ENCODE peak calls at places on chromosomes 7 and 10, in nine cellular contexts. Z, I, F, H, Q, Y, K, W and J are unnamed samples.

GRCh38 chr7:2821161-2821841 is 22.8 kb downstream of the GNA12 start:
- DNase-seq in Y (no peak), K (peak), W (no peak), I (peak), Z (no peak), H (no peak), Q (peak), F (peak), J (no peak)

GRCh38 chr7:143906176-143906575 is 4.2 kb upstream of the TCAF1 start:
- DNase-seq in K (no peak), W (no peak), Q (no peak), H (no peak), Z (no peak), I (no peak), F (no peak), Y (no peak), J (no peak)

GRCh38 chr10:66180651-66181318 is 745.1 kb upstream of the LRRTM3 start:
- DNase-seq in W (no peak), H (peak), K (peak), I (peak), F (peak), Q (peak), Z (no peak), Y (no peak), J (peak)

GRCh38 chr7:81515009-81515408 is 254.8 kb downstream of the HGF start:
- DNase-seq in Y (no peak), K (peak), I (no peak), F (no peak), W (no peak), Z (no peak), H (no peak), Q (no peak), J (no peak)

GRCh38 chr10:69428138-69428537 is 11.4 kb upstream of the TACR2 start:
- DNase-seq in Y (no peak), H (no peak), W (no peak), K (no peak), I (no peak), F (no peak), Z (no peak), Q (no peak), J (no peak)

GRCh38 chr7:38518516-38518915 is 112.7 kb downstream of the AMPH start:
- DNase-seq in Y (no peak), H (no peak), W (no peak), I (no peak), Q (peak), F (no peak), K (no peak), Z (no peak), J (no peak)

GRCh38 chr10:101835406-101835805 is 8.2 kb downstream of the KCNIP2 start:
- DNase-seq in H (no peak), K (no peak), Y (no peak), Q (no peak), Z (no peak), W (no peak), I (no peak), F (no peak), J (no peak)

GRCh38 chr7:66958708-66959350 is 36.6 kb downstream of the SBDS start:
- DNase-seq in I (no peak), Z (no peak), K (no peak), Q (no peak), H (no peak), F (no peak), Y (peak), W (no peak), J (no peak)

GRCh38 chr10:70774810-70775678 is 10.1 kb downstream of the TBATA start:
- DNase-seq in W (no peak), Y (peak), K (no peak), Q (no peak), F (no peak), I (no peak), Z (no peak), H (no peak), J (no peak)

GRCh38 chr7:2384354-2385243 is 18.8 kb upstream of the CHST12 start:
- DNase-seq in Q (no peak), Y (no peak), H (no peak), F (no peak), K (no peak), W (no peak), I (no peak), Z (no peak), J (no peak)

GRCh38 chr10:59033622-59034021 is 142.8 kb upstream of the PHYHIPL start:
- DNase-seq in Z (no peak), H (no peak), Q (peak), I (no peak), W (no peak), K (peak), F (no peak), Y (no peak), J (no peak)

GRCh38 chr7:131909151-131909768 is 352.8 kb upstream of the PODXL start:
- DNase-seq in Y (no peak), K (no peak), F (no peak), W (no peak), I (no peak), Q (no peak), H (no peak), Z (no peak), J (no peak)

GRCh38 chr10:109374215-109374614 is 549.1 kb downstream of the XPNPEP1 start:
- DNase-seq in K (peak), H (no peak), Z (no peak), F (no peak), Y (no peak), Q (peak), I (no peak), W (no peak), J (no peak)

GRCh38 chr7:114310344-114311118 is 104.1 kb upstream of the FOXP2 start:
- DNase-seq in Q (no peak), Z (no peak), F (no peak), H (no peak), Y (no peak), K (no peak), I (peak), W (no peak), J (no peak)

GRCh38 chr10:99304027-99304856 is 24.9 kb upstream of the CNNM1 start:
- DNase-seq in Z (no peak), I (no peak), H (no peak), K (no peak), F (no peak), W (no peak), Y (no peak), Q (peak), J (no peak)

GRCh38 chr10:95767884-95768556 is 12.1 kb downstream of the ENTPD1 start:
- DNase-seq in H (no peak), Z (no peak), K (peak), I (no peak), Q (peak), Y (no peak), W (no peak), F (peak), J (no peak)

GRCh38 chr7:132437730-132438129 is 138.5 kb downstream of the PLXNA4 start:
- DNase-seq in Y (no peak), Q (no peak), F (no peak), Z (no peak), I (no peak), K (no peak), W (no peak), H (peak), J (no peak)

GRCh38 chr7:103343758-103344452 is 662 bp downstream of the DNAJC2 start:
- DNase-seq in I (peak), H (peak), K (peak), Z (no peak), W (peak), Y (no peak), F (peak), Q (peak), J (no peak)

GRCh38 chr10:124999433-125000365 is 57.8 kb downstream of the ZRANB1 start:
- DNase-seq in K (peak), W (no peak), Q (no peak), I (no peak), Z (no peak), Y (peak), F (no peak), H (no peak), J (no peak)